ENCODE peak calls at places on chromosome 11, in four cellular contexts. O is CD8-positive, alpha-beta memory T cell; E is lower leg skin; H is esophagus squamous epithelium. W is an unnamed sample.

GRCh38 chr11:8937659-8938058 is 4.9 kb upstream of the C11orf16 start:
- DNase-seq in O (no peak), H (no peak), E (no peak), W (no peak)

GRCh38 chr11:27097538-27097937 is 56.9 kb downstream of the BBOX1 start:
- DNase-seq in O (no peak), E (no peak), H (no peak), W (no peak)

GRCh38 chr11:116871248-116871647 is 33.8 kb upstream of the APOA1 start:
- DNase-seq in E (no peak), H (no peak), O (no peak), W (no peak)

GRCh38 chr11:8746575-8746974 is 64.0 kb downstream of the RPL27A start:
- DNase-seq in E (no peak), O (no peak), H (no peak), W (no peak)

GRCh38 chr11:46127150-46127638 is 5.9 kb upstream of the PHF21A start:
- DNase-seq in O (peak), E (no peak), H (no peak), W (no peak)

GRCh38 chr11:89613916-89614315 is 96.2 kb upstream of the TRIM77 start:
- DNase-seq in E (no peak), H (no peak), O (no peak), W (no peak)

GRCh38 chr11:15113381-15113780 is 1.3 kb upstream of the INSC start:
- DNase-seq in E (no peak), O (no peak), H (no peak), W (no peak)

GRCh38 chr11:134510641-134511040 is 98.6 kb upstream of the B3GAT1 start:
- DNase-seq in E (peak), O (no peak), H (no peak), W (no peak)

GRCh38 chr11:12973529-12974181 is 35.5 kb upstream of the RASSF10 start:
- DNase-seq in H (no peak), E (no peak), O (no peak), W (no peak)

DNA sequence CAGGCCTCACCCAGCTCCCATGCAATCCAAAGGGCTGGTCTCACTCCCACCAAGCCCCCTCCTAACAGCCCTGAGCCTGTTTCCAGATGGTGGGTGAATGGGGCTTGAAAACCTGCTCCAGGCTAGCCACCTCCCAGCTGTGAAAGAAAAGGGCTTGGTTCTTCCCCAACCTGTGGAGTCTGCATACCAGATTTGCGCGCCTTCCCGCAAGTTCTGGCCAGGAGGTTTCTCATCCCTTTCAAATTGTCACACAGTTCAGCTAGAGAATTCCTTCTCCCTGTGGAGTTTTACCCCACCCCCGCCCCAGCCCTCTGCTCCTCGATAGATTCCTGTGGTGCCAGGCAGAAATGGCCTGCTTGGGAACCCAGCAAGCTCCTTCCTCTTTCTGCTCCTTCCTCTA is 734.6 kb upstream of the FAT3 start:
- DNase-seq in O (no peak), H (no peak), E (no peak), W (no peak)
- H3K4me3 ChIP-seq in O (no peak), H (no peak), E (no peak), W (no peak)

DNA sequence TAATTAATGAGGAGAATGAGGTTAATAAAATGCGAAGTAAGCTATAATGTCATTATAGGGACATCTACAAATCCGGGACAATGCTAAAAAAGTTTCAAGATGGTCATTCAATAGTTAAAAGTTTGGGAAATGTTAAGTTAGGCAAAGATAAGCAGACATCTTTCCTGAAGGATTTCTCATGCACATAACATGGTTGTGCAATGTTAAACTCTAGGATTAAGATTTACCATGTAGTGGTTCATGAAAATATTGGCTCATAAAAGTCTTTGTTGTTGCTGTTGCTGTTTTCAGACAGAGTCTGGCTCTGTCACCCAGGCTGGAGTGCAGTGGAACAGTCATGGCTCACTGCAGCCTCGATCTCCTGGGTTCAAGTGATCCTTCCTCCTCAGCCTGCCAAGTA is 751.5 kb upstream of the CCDC179 start:
- DNase-seq in E (no peak), H (no peak), O (no peak), W (no peak)
- H3K4me3 ChIP-seq in E (no peak), H (no peak), O (no peak), W (no peak)

GRCh38 chr11:62444835-62445234 is 26.0 kb downstream of the SCGB1A1 start:
- DNase-seq in E (no peak), O (no peak), H (no peak), W (no peak)
- H3K4me3 ChIP-seq in E (no peak), O (no peak), H (peak), W (no peak)

DNA sequence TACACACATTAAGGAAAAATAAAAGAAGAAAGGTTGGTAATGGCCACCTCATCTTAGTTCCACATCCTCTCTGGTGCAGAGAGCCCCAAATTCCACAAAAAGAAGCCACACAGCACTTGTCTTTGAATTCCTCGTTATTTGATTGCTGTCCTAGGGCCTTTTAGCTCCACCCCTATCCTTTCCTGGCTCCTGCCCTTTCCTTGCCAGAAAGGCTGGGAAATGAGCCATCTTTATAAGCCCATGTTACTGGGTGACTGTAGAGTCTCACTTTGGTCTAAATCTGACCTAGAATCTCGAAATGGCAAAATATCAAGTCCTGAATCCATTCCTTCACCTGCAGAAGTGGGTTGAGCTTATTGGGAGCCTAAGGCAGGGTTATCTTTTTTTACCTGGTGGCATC is 4.3 kb upstream of the TMEM132A start:
- DNase-seq in H (no peak), E (no peak), O (no peak), W (no peak)
- H3K4me3 ChIP-seq in H (no peak), E (no peak), O (no peak), W (no peak)

DNA sequence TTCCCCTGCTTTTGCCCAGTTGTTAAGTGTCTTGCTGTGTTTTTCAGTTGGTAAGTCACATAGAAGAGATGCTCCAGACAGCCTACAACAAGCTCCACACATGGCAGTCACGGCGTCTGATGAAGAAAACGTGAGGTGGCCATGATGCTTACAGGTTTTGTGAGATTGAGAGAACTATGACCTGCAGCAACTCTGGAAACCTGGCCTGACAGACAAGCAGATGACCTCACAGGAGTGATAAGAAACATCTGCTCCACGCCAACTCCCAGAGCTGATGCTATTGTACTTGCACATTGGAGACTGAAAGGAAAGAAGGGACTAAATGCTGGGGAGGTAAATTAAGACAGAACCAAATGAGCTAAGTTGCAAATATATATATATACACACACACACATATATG is 28.6 kb upstream of the LDHA start:
- DNase-seq in O (no peak), E (no peak), H (no peak), W (no peak)
- H3K4me3 ChIP-seq in O (no peak), E (no peak), H (no peak), W (no peak)

GRCh38 chr11:73312036-73312435 is 4.0 kb downstream of the ARHGEF17 start:
- DNase-seq in O (no peak), H (no peak), E (no peak), W (no peak)
- H3K4me3 ChIP-seq in O (no peak), H (peak), E (no peak), W (no peak)

GRCh38 chr11:107563702-107564101 is 1.8 kb downstream of the ALKBH8 start:
- DNase-seq in O (no peak), E (no peak), H (no peak), W (no peak)
- H3K4me3 ChIP-seq in O (no peak), E (no peak), H (no peak), W (no peak)

GRCh38 chr11:130416906-130417305 is 11.5 kb downstream of the ADAMTS8 start:
- DNase-seq in E (no peak), H (no peak), O (no peak), W (no peak)
- H3K4me3 ChIP-seq in E (no peak), H (no peak), O (no peak), W (no peak)

DNA sequence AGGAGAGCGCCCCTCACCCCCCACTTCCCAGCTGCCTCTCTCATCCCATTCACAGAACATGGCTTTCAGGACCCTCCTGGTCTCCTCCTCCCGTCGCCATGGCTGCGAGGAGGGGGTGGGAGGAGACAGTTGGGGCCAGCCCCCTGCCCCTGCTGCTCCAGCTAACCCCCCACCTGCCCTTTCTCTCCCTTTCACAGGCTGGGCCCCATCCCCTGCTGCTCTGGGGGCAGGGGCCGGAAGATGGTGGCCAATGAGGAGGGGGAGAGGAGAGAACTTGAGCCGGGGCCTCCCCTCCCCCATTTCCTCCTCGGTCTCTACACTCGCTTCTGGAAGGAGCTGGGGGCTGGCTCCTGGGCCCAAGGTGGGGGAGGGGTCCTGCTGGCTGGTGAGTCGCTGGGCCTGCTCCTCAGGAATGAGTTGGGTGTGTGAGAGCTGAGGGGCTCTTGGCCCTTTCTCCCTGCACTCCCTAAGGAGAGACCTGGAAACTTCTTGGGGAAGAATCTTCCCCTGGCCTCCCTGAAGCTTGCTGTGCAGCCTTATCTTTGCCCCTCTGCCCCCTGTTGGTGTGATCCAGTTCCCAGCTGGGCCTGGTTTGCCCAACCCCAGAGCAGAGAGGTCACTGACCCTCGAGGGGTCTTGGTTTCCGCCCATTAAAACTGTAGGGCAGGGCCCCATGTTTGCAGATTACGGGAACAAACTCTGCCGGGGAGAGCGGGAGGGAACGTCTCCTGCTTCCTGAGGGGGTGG is 10.2 kb downstream of the YPEL4 start:
- DNase-seq in E (no peak), H (no peak), O (no peak), W (peak)
- H3K4me3 ChIP-seq in E (no peak), H (peak), O (peak), W (peak)